ENCODE peak calls at places on chromosome 1, in seven cellular contexts. One of them, this sample, is unnamed.

GRCh38 chr1:108016451-108016920 is 51.5 kb upstream of the VAV3 start:
- DNase-seq in IMR-90: no peak
- DNase-seq in neural progenitor cell: no peak
- DNase-seq in A549: no peak
- DNase-seq in OCI-LY7: peak
- DNase-seq in CD8-positive, alpha-beta T cell: no peak
- DNase-seq in stomach: no peak
- DNase-seq in this sample: peak

GRCh38 chr1:147669475-147670318 is 627 bp downstream of the ACP6 start:
- DNase-seq in IMR-90: peak
- DNase-seq in A549: peak
- DNase-seq in OCI-LY7: peak
- DNase-seq in neural progenitor cell: peak
- DNase-seq in CD8-positive, alpha-beta T cell: peak
- DNase-seq in stomach: peak
- DNase-seq in this sample: peak

GRCh38 chr1:174982971-174983689 is 16.6 kb upstream of the CACYBP start:
- DNase-seq in A549: peak
- DNase-seq in stomach: no peak
- DNase-seq in CD8-positive, alpha-beta T cell: peak
- DNase-seq in OCI-LY7: peak
- DNase-seq in neural progenitor cell: peak
- DNase-seq in IMR-90: peak
- DNase-seq in this sample: peak

GRCh38 chr1:5915587-5916571 is 76.3 kb downstream of the NPHP4 start:
- DNase-seq in IMR-90: peak
- DNase-seq in neural progenitor cell: peak
- DNase-seq in A549: peak
- DNase-seq in OCI-LY7: peak
- DNase-seq in CD8-positive, alpha-beta T cell: no peak
- DNase-seq in stomach: no peak
- DNase-seq in this sample: peak

GRCh38 chr1:167797005-167797404 is 75.2 kb downstream of the MPZL1 start:
- DNase-seq in stomach: peak
- DNase-seq in OCI-LY7: peak
- DNase-seq in CD8-positive, alpha-beta T cell: no peak
- DNase-seq in A549: peak
- DNase-seq in IMR-90: peak
- DNase-seq in neural progenitor cell: peak
- DNase-seq in this sample: peak

GRCh38 chr1:16017076-16017460 is 775 bp downstream of the HSPB7 start:
- DNase-seq in neural progenitor cell: no peak
- DNase-seq in CD8-positive, alpha-beta T cell: no peak
- DNase-seq in OCI-LY7: no peak
- DNase-seq in IMR-90: no peak
- DNase-seq in A549: no peak
- DNase-seq in stomach: no peak
- DNase-seq in this sample: no peak

GRCh38 chr1:207389728-207390464 is 64.2 kb upstream of the CR2 start:
- DNase-seq in neural progenitor cell: no peak
- DNase-seq in OCI-LY7: no peak
- DNase-seq in A549: peak
- DNase-seq in stomach: no peak
- DNase-seq in IMR-90: peak
- DNase-seq in CD8-positive, alpha-beta T cell: no peak
- DNase-seq in this sample: peak

GRCh38 chr1:31843506-31843905 is 27.7 kb upstream of the SPOCD1 start:
- DNase-seq in neural progenitor cell: no peak
- DNase-seq in A549: no peak
- DNase-seq in stomach: no peak
- DNase-seq in IMR-90: peak
- DNase-seq in CD8-positive, alpha-beta T cell: no peak
- DNase-seq in OCI-LY7: peak
- DNase-seq in this sample: peak

GRCh38 chr1:227885648-227886502 is 61.9 kb downstream of the WNT9A start:
- DNase-seq in IMR-90: peak
- DNase-seq in stomach: peak
- DNase-seq in OCI-LY7: no peak
- DNase-seq in CD8-positive, alpha-beta T cell: peak
- DNase-seq in A549: peak
- DNase-seq in neural progenitor cell: no peak
- DNase-seq in this sample: peak

GRCh38 chr1:20470174-20470573 is 15.8 kb downstream of the CAMK2N1 start:
- DNase-seq in OCI-LY7: no peak
- DNase-seq in CD8-positive, alpha-beta T cell: no peak
- DNase-seq in A549: no peak
- DNase-seq in neural progenitor cell: no peak
- DNase-seq in IMR-90: no peak
- DNase-seq in stomach: no peak
- DNase-seq in this sample: no peak

GRCh38 chr1:155227261-155228095 is 19.0 kb downstream of the MTX1 start:
- DNase-seq in OCI-LY7: peak
- DNase-seq in neural progenitor cell: peak
- DNase-seq in stomach: peak
- DNase-seq in IMR-90: peak
- DNase-seq in A549: peak
- DNase-seq in CD8-positive, alpha-beta T cell: peak
- DNase-seq in this sample: peak

GRCh38 chr1:35605071-35605881 is 32.2 kb downstream of the TFAP2E start:
- DNase-seq in stomach: no peak
- DNase-seq in A549: no peak
- DNase-seq in IMR-90: no peak
- DNase-seq in OCI-LY7: no peak
- DNase-seq in neural progenitor cell: no peak
- DNase-seq in CD8-positive, alpha-beta T cell: no peak
- DNase-seq in this sample: no peak

GRCh38 chr1:44059956-44060355 is 28.7 kb upstream of the SLC6A9 start:
- DNase-seq in neural progenitor cell: no peak
- DNase-seq in A549: no peak
- DNase-seq in stomach: no peak
- DNase-seq in CD8-positive, alpha-beta T cell: no peak
- DNase-seq in IMR-90: peak
- DNase-seq in OCI-LY7: no peak
- DNase-seq in this sample: no peak

GRCh38 chr1:34780528-34780927 is 486 bp upstream of the GJB3 start:
- DNase-seq in CD8-positive, alpha-beta T cell: no peak
- DNase-seq in neural progenitor cell: no peak
- DNase-seq in stomach: no peak
- DNase-seq in OCI-LY7: no peak
- DNase-seq in A549: no peak
- DNase-seq in IMR-90: no peak
- DNase-seq in this sample: no peak

GRCh38 chr1:36342426-36343185 is 19.2 kb upstream of the EVA1B start:
- DNase-seq in IMR-90: peak
- DNase-seq in OCI-LY7: peak
- DNase-seq in neural progenitor cell: peak
- DNase-seq in stomach: peak
- DNase-seq in CD8-positive, alpha-beta T cell: peak
- DNase-seq in A549: peak
- DNase-seq in this sample: peak

GRCh38 chr1:109214695-109215623 is 1.2 kb downstream of the SARS1 start:
- DNase-seq in neural progenitor cell: no peak
- DNase-seq in CD8-positive, alpha-beta T cell: no peak
- DNase-seq in A549: peak
- DNase-seq in stomach: peak
- DNase-seq in OCI-LY7: peak
- DNase-seq in IMR-90: peak
- DNase-seq in this sample: peak

GRCh38 chr1:116224111-116224510 is 112.9 kb downstream of the MAB21L3 start:
- DNase-seq in neural progenitor cell: no peak
- DNase-seq in OCI-LY7: no peak
- DNase-seq in A549: no peak
- DNase-seq in CD8-positive, alpha-beta T cell: no peak
- DNase-seq in stomach: no peak
- DNase-seq in IMR-90: no peak
- DNase-seq in this sample: no peak

GRCh38 chr1:20462397-20462796 is 23.6 kb downstream of the CAMK2N1 start:
- DNase-seq in IMR-90: no peak
- DNase-seq in A549: no peak
- DNase-seq in neural progenitor cell: no peak
- DNase-seq in stomach: no peak
- DNase-seq in OCI-LY7: no peak
- DNase-seq in CD8-positive, alpha-beta T cell: no peak
- DNase-seq in this sample: no peak

GRCh38 chr1:6601865-6602668 is 602 bp downstream of the KLHL21 start:
- DNase-seq in IMR-90: peak
- DNase-seq in neural progenitor cell: peak
- DNase-seq in CD8-positive, alpha-beta T cell: no peak
- DNase-seq in stomach: peak
- DNase-seq in A549: no peak
- DNase-seq in OCI-LY7: no peak
- DNase-seq in this sample: no peak

GRCh38 chr1:20974951-20975350 is 187.8 kb upstream of the HP1BP3 start:
- DNase-seq in OCI-LY7: no peak
- DNase-seq in CD8-positive, alpha-beta T cell: no peak
- DNase-seq in IMR-90: no peak
- DNase-seq in neural progenitor cell: no peak
- DNase-seq in stomach: no peak
- DNase-seq in A549: no peak
- DNase-seq in this sample: no peak

GRCh38 chr1:220378571-220379302 is 106.5 kb upstream of the RAB3GAP2 start:
- DNase-seq in OCI-LY7: no peak
- DNase-seq in stomach: no peak
- DNase-seq in CD8-positive, alpha-beta T cell: no peak
- DNase-seq in neural progenitor cell: no peak
- DNase-seq in IMR-90: no peak
- DNase-seq in A549: no peak
- DNase-seq in this sample: no peak

GRCh38 chr1:197178998-197179397 is 32.5 kb upstream of the ASPM start:
- DNase-seq in A549: peak
- DNase-seq in IMR-90: peak
- DNase-seq in CD8-positive, alpha-beta T cell: no peak
- DNase-seq in stomach: no peak
- DNase-seq in neural progenitor cell: no peak
- DNase-seq in OCI-LY7: no peak
- DNase-seq in this sample: no peak

GRCh38 chr1:94903318-94904009 is 23.4 kb downstream of the CNN3 start:
- DNase-seq in neural progenitor cell: no peak
- DNase-seq in stomach: no peak
- DNase-seq in CD8-positive, alpha-beta T cell: no peak
- DNase-seq in OCI-LY7: no peak
- DNase-seq in A549: no peak
- DNase-seq in IMR-90: peak
- DNase-seq in this sample: peak

GRCh38 chr1:94895518-94895917 is 31.4 kb downstream of the CNN3 start:
- DNase-seq in CD8-positive, alpha-beta T cell: no peak
- DNase-seq in neural progenitor cell: no peak
- DNase-seq in A549: no peak
- DNase-seq in OCI-LY7: no peak
- DNase-seq in IMR-90: no peak
- DNase-seq in stomach: no peak
- DNase-seq in this sample: no peak

GRCh38 chr1:94901841-94902240 is 25.1 kb downstream of the CNN3 start:
- DNase-seq in OCI-LY7: no peak
- DNase-seq in neural progenitor cell: no peak
- DNase-seq in IMR-90: no peak
- DNase-seq in CD8-positive, alpha-beta T cell: no peak
- DNase-seq in A549: no peak
- DNase-seq in stomach: no peak
- DNase-seq in this sample: no peak

GRCh38 chr1:94898486-94899385 is 28.2 kb downstream of the CNN3 start:
- DNase-seq in OCI-LY7: no peak
- DNase-seq in stomach: no peak
- DNase-seq in neural progenitor cell: no peak
- DNase-seq in CD8-positive, alpha-beta T cell: no peak
- DNase-seq in IMR-90: peak
- DNase-seq in A549: no peak
- DNase-seq in this sample: no peak

GRCh38 chr1:94899756-94900155 is 27.2 kb downstream of the CNN3 start:
- DNase-seq in IMR-90: no peak
- DNase-seq in neural progenitor cell: no peak
- DNase-seq in A549: no peak
- DNase-seq in stomach: no peak
- DNase-seq in CD8-positive, alpha-beta T cell: no peak
- DNase-seq in OCI-LY7: no peak
- DNase-seq in this sample: no peak
- H3K27ac ChIP-seq in IMR-90: no peak
- H3K27ac ChIP-seq in neural progenitor cell: no peak
- H3K27ac ChIP-seq in A549: no peak
- H3K27ac ChIP-seq in stomach: peak
- H3K27ac ChIP-seq in CD8-positive, alpha-beta T cell: no peak
- H3K27ac ChIP-seq in OCI-LY7: no peak
- H3K27ac ChIP-seq in this sample: no peak

GRCh38 chr1:157639800-157640199 is 41.9 kb upstream of the FCRL4 start:
- DNase-seq in CD8-positive, alpha-beta T cell: no peak
- DNase-seq in stomach: no peak
- DNase-seq in IMR-90: no peak
- DNase-seq in neural progenitor cell: no peak
- DNase-seq in OCI-LY7: no peak
- DNase-seq in A549: no peak
- DNase-seq in this sample: no peak
- TF ChIP-seq CTCF in CD8-positive, alpha-beta T cell: no peak
- TF ChIP-seq CTCF in stomach: no peak
- TF ChIP-seq CTCF in IMR-90: no peak
- TF ChIP-seq CTCF in neural progenitor cell: no peak
- TF ChIP-seq CTCF in OCI-LY7: no peak
- TF ChIP-seq CTCF in A549: no peak
- TF ChIP-seq CTCF in this sample: no peak

GRCh38 chr1:164591858-164592257 is 32.9 kb downstream of the PBX1 start:
- DNase-seq in CD8-positive, alpha-beta T cell: no peak
- DNase-seq in OCI-LY7: no peak
- DNase-seq in stomach: no peak
- DNase-seq in IMR-90: peak
- DNase-seq in A549: no peak
- DNase-seq in neural progenitor cell: no peak
- DNase-seq in this sample: peak
- H3K27ac ChIP-seq in CD8-positive, alpha-beta T cell: no peak
- H3K27ac ChIP-seq in OCI-LY7: no peak
- H3K27ac ChIP-seq in stomach: no peak
- H3K27ac ChIP-seq in IMR-90: no peak
- H3K27ac ChIP-seq in A549: peak
- H3K27ac ChIP-seq in neural progenitor cell: no peak
- H3K27ac ChIP-seq in this sample: no peak

GRCh38 chr1:54593571-54594160 is 29.7 kb downstream of the FAM151A start:
- DNase-seq in IMR-90: no peak
- DNase-seq in stomach: no peak
- DNase-seq in OCI-LY7: no peak
- DNase-seq in neural progenitor cell: no peak
- DNase-seq in A549: no peak
- DNase-seq in CD8-positive, alpha-beta T cell: no peak
- DNase-seq in this sample: no peak
- TF ChIP-seq CTCF in IMR-90: no peak
- TF ChIP-seq CTCF in stomach: no peak
- TF ChIP-seq CTCF in OCI-LY7: no peak
- TF ChIP-seq CTCF in neural progenitor cell: no peak
- TF ChIP-seq CTCF in A549: no peak
- TF ChIP-seq CTCF in CD8-positive, alpha-beta T cell: no peak
- TF ChIP-seq CTCF in this sample: no peak

DNA sequence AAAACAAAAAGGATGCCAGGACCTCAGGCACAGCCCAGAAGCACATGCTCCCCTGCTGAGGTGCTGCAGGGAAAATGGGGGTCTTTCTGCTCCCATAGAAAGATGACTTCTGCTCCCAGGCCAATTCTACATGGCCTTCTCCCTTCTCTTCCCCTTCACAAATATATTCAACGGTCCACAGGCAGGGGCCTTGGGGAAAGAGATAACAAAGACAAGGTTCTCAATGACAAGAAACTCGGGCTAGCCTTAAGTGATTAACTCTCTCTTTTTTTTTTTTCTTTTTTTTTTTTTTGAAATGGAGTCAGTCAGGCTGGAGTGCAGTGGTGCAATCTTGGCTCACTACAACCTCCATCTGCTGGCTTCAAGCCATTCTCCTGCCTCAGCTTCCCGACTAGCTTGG is 54.2 kb downstream of the H3-3A start:
- DNase-seq in A549: no peak
- DNase-seq in OCI-LY7: no peak
- DNase-seq in stomach: no peak
- DNase-seq in CD8-positive, alpha-beta T cell: no peak
- DNase-seq in IMR-90: no peak
- DNase-seq in neural progenitor cell: no peak
- DNase-seq in this sample: no peak
- H3K27ac ChIP-seq in A549: no peak
- H3K27ac ChIP-seq in OCI-LY7: no peak
- H3K27ac ChIP-seq in stomach: no peak
- H3K27ac ChIP-seq in CD8-positive, alpha-beta T cell: no peak
- H3K27ac ChIP-seq in IMR-90: no peak
- H3K27ac ChIP-seq in neural progenitor cell: no peak
- H3K27ac ChIP-seq in this sample: no peak